ENCODE peak calls at places on chromosomes 4 and X, in six cellular contexts. One of them, this sample, is unnamed. For H3K4me1, the result is how much of the 10 kb centered on the place peaks cover.

GRCh38 chr4:182917182-182918043 is at the start of gene DCTD:
- DNase-seq in CD8-positive, alpha-beta T cell: peak
- DNase-seq in K562: peak
- DNase-seq in lung: peak
- DNase-seq in tibial nerve: peak
- DNase-seq in IMR-90: peak
- DNase-seq in this sample: peak

GRCh38 chr4:151095142-151095541 is 4.3 kb upstream of the RPS3A start:
- DNase-seq in CD8-positive, alpha-beta T cell: no peak
- DNase-seq in K562: no peak
- DNase-seq in lung: no peak
- DNase-seq in tibial nerve: no peak
- DNase-seq in IMR-90: no peak
- DNase-seq in this sample: no peak

GRCh38 chr4:145956288-145956890 is 17.8 kb upstream of the ZNF827 start:
- DNase-seq in CD8-positive, alpha-beta T cell: peak
- DNase-seq in K562: peak
- DNase-seq in lung: no peak
- DNase-seq in tibial nerve: no peak
- DNase-seq in IMR-90: peak
- DNase-seq in this sample: peak

GRCh38 chr4:107888237-107888636 is 43.1 kb upstream of the CYP2U1 start:
- DNase-seq in CD8-positive, alpha-beta T cell: no peak
- DNase-seq in K562: no peak
- DNase-seq in lung: no peak
- DNase-seq in tibial nerve: no peak
- DNase-seq in IMR-90: no peak
- DNase-seq in this sample: no peak

GRCh38 chr4:119303587-119304305 is 18.2 kb downstream of the FABP2 start:
- DNase-seq in CD8-positive, alpha-beta T cell: no peak
- DNase-seq in K562: no peak
- DNase-seq in lung: no peak
- DNase-seq in tibial nerve: no peak
- DNase-seq in IMR-90: no peak
- DNase-seq in this sample: no peak

GRCh38 chrX:267771-268261 is 13.4 kb upstream of the PLCXD1 start:
- DNase-seq in CD8-positive, alpha-beta T cell: no peak
- DNase-seq in K562: no peak
- DNase-seq in lung: no peak
- DNase-seq in tibial nerve: no peak
- DNase-seq in IMR-90: no peak
- DNase-seq in this sample: peak

GRCh38 chrX:68634649-68635227 is 12.7 kb upstream of the STARD8 start:
- DNase-seq in CD8-positive, alpha-beta T cell: no peak
- DNase-seq in K562: no peak
- DNase-seq in lung: no peak
- DNase-seq in tibial nerve: no peak
- DNase-seq in IMR-90: peak
- DNase-seq in this sample: no peak

GRCh38 chr4:172095161-172095560 is 282.0 kb downstream of the GALNTL6 start:
- DNase-seq in CD8-positive, alpha-beta T cell: no peak
- DNase-seq in K562: no peak
- DNase-seq in lung: no peak
- DNase-seq in tibial nerve: no peak
- DNase-seq in IMR-90: no peak
- DNase-seq in this sample: no peak

GRCh38 chr4:134747108-134747805 is 545.7 kb upstream of the PABPC4L start:
- DNase-seq in CD8-positive, alpha-beta T cell: no peak
- DNase-seq in K562: no peak
- DNase-seq in lung: no peak
- DNase-seq in tibial nerve: no peak
- DNase-seq in IMR-90: no peak
- DNase-seq in this sample: no peak

GRCh38 chrX:96447161-96447560 is 237.5 kb upstream of the DIAPH2 start:
- DNase-seq in CD8-positive, alpha-beta T cell: no peak
- DNase-seq in K562: no peak
- DNase-seq in lung: no peak
- DNase-seq in tibial nerve: no peak
- DNase-seq in IMR-90: no peak
- DNase-seq in this sample: no peak

GRCh38 chrX:129634541-129634940 is 20.2 kb downstream of the APLN start:
- DNase-seq in CD8-positive, alpha-beta T cell: no peak
- DNase-seq in K562: no peak
- DNase-seq in lung: no peak
- DNase-seq in tibial nerve: no peak
- DNase-seq in IMR-90: no peak
- DNase-seq in this sample: no peak

GRCh38 chr4:124499266-124499665 is 213.3 kb downstream of the ANKRD50 start:
- DNase-seq in CD8-positive, alpha-beta T cell: no peak
- DNase-seq in K562: no peak
- DNase-seq in lung: no peak
- DNase-seq in tibial nerve: no peak
- DNase-seq in IMR-90: no peak
- DNase-seq in this sample: no peak

GRCh38 chrX:153509592-153509991 is 7.8 kb upstream of the ATP2B3 start:
- DNase-seq in CD8-positive, alpha-beta T cell: no peak
- DNase-seq in K562: no peak
- DNase-seq in lung: no peak
- DNase-seq in tibial nerve: no peak
- DNase-seq in IMR-90: no peak
- DNase-seq in this sample: no peak

GRCh38 chr4:38242822-38243384 is 282.7 kb downstream of the PTTG2 start:
- DNase-seq in CD8-positive, alpha-beta T cell: peak
- DNase-seq in K562: peak
- DNase-seq in lung: no peak
- DNase-seq in tibial nerve: no peak
- DNase-seq in IMR-90: no peak
- DNase-seq in this sample: no peak

GRCh38 chr4:153154010-153154975 is 50.0 kb upstream of the TRIM2 start:
- DNase-seq in CD8-positive, alpha-beta T cell: no peak
- DNase-seq in K562: no peak
- DNase-seq in lung: peak
- DNase-seq in tibial nerve: no peak
- DNase-seq in IMR-90: peak
- DNase-seq in this sample: peak

GRCh38 chr4:37648084-37648817 is 37.9 kb downstream of the RELL1 start:
- DNase-seq in CD8-positive, alpha-beta T cell: no peak
- DNase-seq in K562: no peak
- DNase-seq in lung: peak
- DNase-seq in tibial nerve: no peak
- DNase-seq in IMR-90: peak
- DNase-seq in this sample: peak

GRCh38 chr4:6441202-6441582 is 31.2 kb downstream of the PPP2R2C start:
- DNase-seq in CD8-positive, alpha-beta T cell: no peak
- DNase-seq in K562: no peak
- DNase-seq in lung: no peak
- DNase-seq in tibial nerve: no peak
- DNase-seq in IMR-90: no peak
- DNase-seq in this sample: no peak

GRCh38 chr4:92387459-92388069 is 83.8 kb downstream of the GRID2 start:
- DNase-seq in CD8-positive, alpha-beta T cell: no peak
- DNase-seq in K562: no peak
- DNase-seq in lung: no peak
- DNase-seq in tibial nerve: no peak
- DNase-seq in IMR-90: peak
- DNase-seq in this sample: no peak

GRCh38 chr4:55439023-55439422 is 43.3 kb downstream of the TMEM165 start:
- DNase-seq in CD8-positive, alpha-beta T cell: no peak
- DNase-seq in K562: no peak
- DNase-seq in lung: no peak
- DNase-seq in tibial nerve: no peak
- DNase-seq in IMR-90: no peak
- DNase-seq in this sample: no peak
- H3K27ac ChIP-seq in CD8-positive, alpha-beta T cell: no peak
- H3K27ac ChIP-seq in K562: no peak
- H3K27ac ChIP-seq in lung: no peak
- H3K27ac ChIP-seq in tibial nerve: no peak
- H3K27ac ChIP-seq in IMR-90: no peak
- H3K27ac ChIP-seq in this sample: peak

GRCh38 chrX:48575642-48576041 is 1.4 kb downstream of the RBM3 start:
- DNase-seq in CD8-positive, alpha-beta T cell: no peak
- DNase-seq in K562: no peak
- DNase-seq in lung: no peak
- DNase-seq in tibial nerve: no peak
- DNase-seq in IMR-90: no peak
- DNase-seq in this sample: no peak

GRCh38 chrX:48580662-48581061 is 6.4 kb downstream of the RBM3 start:
- DNase-seq in CD8-positive, alpha-beta T cell: no peak
- DNase-seq in K562: no peak
- DNase-seq in lung: no peak
- DNase-seq in tibial nerve: no peak
- DNase-seq in IMR-90: no peak
- DNase-seq in this sample: no peak

GRCh38 chrX:48579259-48579658 is 5.0 kb downstream of the RBM3 start:
- DNase-seq in CD8-positive, alpha-beta T cell: no peak
- DNase-seq in K562: no peak
- DNase-seq in lung: no peak
- DNase-seq in tibial nerve: no peak
- DNase-seq in IMR-90: no peak
- DNase-seq in this sample: no peak

GRCh38 chrX:48576108-48576507 is 1.8 kb downstream of the RBM3 start:
- DNase-seq in CD8-positive, alpha-beta T cell: no peak
- DNase-seq in K562: no peak
- DNase-seq in lung: no peak
- DNase-seq in tibial nerve: no peak
- DNase-seq in IMR-90: no peak
- DNase-seq in this sample: no peak

DNA sequence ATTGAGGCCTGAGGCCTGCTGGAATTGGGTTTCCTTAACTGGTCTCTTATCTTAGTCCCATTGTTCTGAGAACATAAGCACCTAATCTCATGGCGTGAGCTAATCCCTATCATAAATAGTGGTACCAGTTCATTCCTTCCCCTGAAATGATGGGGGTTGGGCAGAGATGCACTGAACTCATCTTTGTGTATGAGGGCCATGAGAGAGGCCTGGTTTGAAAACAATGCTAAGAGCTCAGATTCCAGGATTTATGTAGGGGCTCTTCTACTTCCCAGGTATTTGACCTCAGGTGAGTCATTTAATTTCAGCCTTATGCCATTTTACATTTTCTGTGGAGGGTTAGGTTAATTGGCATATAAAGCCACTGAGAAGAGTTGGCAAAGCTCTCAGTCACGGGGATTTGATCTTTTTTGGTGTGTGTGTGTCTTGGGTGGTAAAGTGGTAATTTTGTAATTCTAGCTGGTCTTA is 4.4 kb downstream of the RBM3 start:
- DNase-seq in CD8-positive, alpha-beta T cell: no peak
- DNase-seq in K562: no peak
- DNase-seq in lung: no peak
- DNase-seq in tibial nerve: no peak
- DNase-seq in IMR-90: no peak
- DNase-seq in this sample: no peak
- H3K4me1 ChIP-seq in CD8-positive, alpha-beta T cell: under half
- H3K4me1 ChIP-seq in K562: under half
- H3K4me1 ChIP-seq in lung: under half
- H3K4me1 ChIP-seq in tibial nerve: under half
- H3K4me1 ChIP-seq in IMR-90: under half
- H3K4me1 ChIP-seq in this sample: under half

GRCh38 chr4:99846891-99847290 is 30.3 kb downstream of the DAPP1 start:
- DNase-seq in CD8-positive, alpha-beta T cell: no peak
- DNase-seq in K562: no peak
- DNase-seq in lung: no peak
- DNase-seq in tibial nerve: no peak
- DNase-seq in IMR-90: no peak
- DNase-seq in this sample: no peak
- H3K27ac ChIP-seq in CD8-positive, alpha-beta T cell: no peak
- H3K27ac ChIP-seq in K562: no peak
- H3K27ac ChIP-seq in lung: no peak
- H3K27ac ChIP-seq in tibial nerve: no peak
- H3K27ac ChIP-seq in IMR-90: no peak
- H3K27ac ChIP-seq in this sample: no peak

GRCh38 chr4:2795558-2796260 is 2.8 kb downstream of the SH3BP2 start:
- DNase-seq in CD8-positive, alpha-beta T cell: no peak
- DNase-seq in K562: no peak
- DNase-seq in lung: no peak
- DNase-seq in tibial nerve: peak
- DNase-seq in IMR-90: no peak
- DNase-seq in this sample: peak

GRCh38 chr4:2794707-2795557 is 2.0 kb downstream of the SH3BP2 start:
- DNase-seq in CD8-positive, alpha-beta T cell: no peak
- DNase-seq in K562: no peak
- DNase-seq in lung: peak
- DNase-seq in tibial nerve: peak
- DNase-seq in IMR-90: peak
- DNase-seq in this sample: peak

GRCh38 chr4:2797188-2797544 is 4.3 kb downstream of the SH3BP2 start:
- DNase-seq in CD8-positive, alpha-beta T cell: no peak
- DNase-seq in K562: no peak
- DNase-seq in lung: no peak
- DNase-seq in tibial nerve: no peak
- DNase-seq in IMR-90: no peak
- DNase-seq in this sample: peak

GRCh38 chr4:2797545-2798305 is 4.8 kb downstream of the SH3BP2 start:
- DNase-seq in CD8-positive, alpha-beta T cell: no peak
- DNase-seq in K562: no peak
- DNase-seq in lung: no peak
- DNase-seq in tibial nerve: peak
- DNase-seq in IMR-90: no peak
- DNase-seq in this sample: peak

GRCh38 chr4:2796261-2797187 is 3.6 kb downstream of the SH3BP2 start:
- DNase-seq in CD8-positive, alpha-beta T cell: no peak
- DNase-seq in K562: no peak
- DNase-seq in lung: no peak
- DNase-seq in tibial nerve: peak
- DNase-seq in IMR-90: peak
- DNase-seq in this sample: peak
- H3K4me1 ChIP-seq in CD8-positive, alpha-beta T cell: half or more
- H3K4me1 ChIP-seq in K562: half or more
- H3K4me1 ChIP-seq in lung: under half
- H3K4me1 ChIP-seq in tibial nerve: under half
- H3K4me1 ChIP-seq in IMR-90: half or more
- H3K4me1 ChIP-seq in this sample: half or more

DNA sequence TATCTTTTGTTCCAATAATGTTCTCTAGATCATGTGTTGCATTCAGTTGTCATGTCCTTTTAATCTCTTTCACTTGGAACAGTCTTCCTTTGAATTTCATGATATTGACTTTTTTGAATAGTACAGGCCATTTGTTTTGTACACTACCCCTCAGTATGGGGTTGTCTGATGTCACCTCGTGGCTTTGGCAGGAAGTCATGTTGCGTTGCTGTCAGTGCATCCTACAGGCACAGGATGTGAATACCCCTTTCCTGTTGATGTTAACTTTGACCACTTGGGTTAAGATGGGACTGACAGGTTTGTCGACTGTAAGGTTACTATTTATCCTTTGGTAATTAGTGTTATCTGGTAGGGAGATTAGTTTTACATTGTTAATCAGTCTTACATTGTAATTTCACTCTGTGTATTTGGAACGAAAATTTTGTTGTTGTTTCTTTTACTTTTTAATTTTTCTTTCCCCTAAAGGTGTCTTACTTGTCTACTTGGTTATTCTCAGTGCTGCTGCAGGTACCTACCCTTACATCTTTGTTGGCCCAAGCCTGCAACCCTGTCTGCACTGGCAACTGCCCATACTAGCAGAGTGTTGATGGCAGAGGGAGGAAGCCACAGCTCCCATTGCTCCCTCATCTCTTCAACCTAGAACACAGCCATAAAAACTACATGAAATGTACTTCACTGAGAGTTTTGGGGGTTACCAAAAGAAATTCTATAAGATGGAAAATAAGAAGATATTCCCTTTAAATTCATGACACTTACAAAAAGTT is 14.7 kb upstream of the ATP8A1 start:
- DNase-seq in CD8-positive, alpha-beta T cell: peak
- DNase-seq in K562: no peak
- DNase-seq in lung: no peak
- DNase-seq in tibial nerve: no peak
- DNase-seq in IMR-90: no peak
- DNase-seq in this sample: no peak
- H3K27ac ChIP-seq in CD8-positive, alpha-beta T cell: peak
- H3K27ac ChIP-seq in K562: no peak
- H3K27ac ChIP-seq in lung: no peak
- H3K27ac ChIP-seq in tibial nerve: no peak
- H3K27ac ChIP-seq in IMR-90: no peak
- H3K27ac ChIP-seq in this sample: no peak